ENCODE peak calls at places on chromosome X, in seven cellular contexts. H, Y, S, G, K, Q and M are unnamed samples.

GRCh38 chrX:85922821-85923220 is 124.5 kb downstream of the CHM start:
- DNase-seq in H (no peak), Y (no peak), S (no peak), G (peak), K (no peak), Q (no peak), M (peak)

GRCh38 chrX:136694491-136695087 is 46.6 kb downstream of the CD40LG start:
- DNase-seq in H (peak), Y (no peak), S (no peak), G (peak), K (peak), Q (no peak), M (peak)

GRCh38 chrX:16628954-16629595 is 20.9 kb upstream of the S100G start:
- DNase-seq in H (peak), Y (no peak), S (no peak), G (no peak), K (no peak), Q (no peak), M (no peak)

GRCh38 chrX:55981603-55982002 is 250.6 kb upstream of the KLF8 start:
- DNase-seq in H (no peak), Y (no peak), S (no peak), G (no peak), K (no peak), Q (no peak), M (no peak)

GRCh38 chrX:115559672-115560071 is 1.3 kb upstream of the PLS3 start:
- DNase-seq in H (no peak), Y (no peak), S (no peak), G (no peak), K (no peak), Q (no peak), M (no peak)

GRCh38 chrX:121733514-121733913 is 686.1 kb downstream of the GLUD2 start:
- DNase-seq in H (no peak), Y (no peak), S (no peak), G (no peak), K (no peak), Q (no peak), M (no peak)

GRCh38 chrX:23811135-23811781 is 28.3 kb downstream of the SAT1 start:
- DNase-seq in H (no peak), Y (no peak), S (peak), G (no peak), K (no peak), Q (no peak), M (no peak)

GRCh38 chrX:96685205-96686099 is 810 bp downstream of the DIAPH2 start:
- DNase-seq in H (peak), Y (peak), S (peak), G (peak), K (peak), Q (peak), M (peak)

GRCh38 chrX:15202458-15203177 is 67.3 kb downstream of the ASB9 start:
- DNase-seq in H (no peak), Y (no peak), S (no peak), G (peak), K (no peak), Q (no peak), M (peak)

GRCh38 chrX:1506916-1507315 is 30.1 kb downstream of the P2RY8 start:
- DNase-seq in H (no peak), Y (no peak), S (no peak), G (no peak), K (no peak), Q (no peak), M (no peak)

GRCh38 chrX:153971124-153971631 is 440 bp downstream of the HCFC1 start:
- DNase-seq in H (peak), Y (peak), S (peak), G (peak), K (peak), Q (peak), M (peak)

GRCh38 chrX:16096131-16096530 is 27.2 kb upstream of the GRPR start:
- DNase-seq in H (peak), Y (no peak), S (no peak), G (no peak), K (no peak), Q (no peak), M (no peak)

GRCh38 chrX:6460893-6461490 is 73.9 kb downstream of the VCX3A start:
- DNase-seq in H (no peak), Y (no peak), S (no peak), G (no peak), K (no peak), Q (no peak), M (peak)

GRCh38 chrX:758917-759316 is 128.3 kb downstream of the SHOX start:
- DNase-seq in H (no peak), Y (no peak), S (no peak), G (no peak), K (no peak), Q (no peak), M (no peak)

GRCh38 chrX:33725556-33726232 is 406.4 kb downstream of the FAM47A start:
- DNase-seq in H (peak), Y (no peak), S (peak), G (peak), K (no peak), Q (peak), M (peak)

GRCh38 chrX:86910027-86910426 is 607.6 kb upstream of the KLHL4 start:
- DNase-seq in H (no peak), Y (no peak), S (no peak), G (no peak), K (no peak), Q (no peak), M (no peak)

GRCh38 chrX:136725446-136726104 is 55.2 kb downstream of the ARHGEF6 start:
- DNase-seq in H (no peak), Y (peak), S (peak), G (peak), K (no peak), Q (peak), M (peak)

GRCh38 chrX:72461766-72462165 is 110.9 kb downstream of the HDAC8 start:
- DNase-seq in H (no peak), Y (no peak), S (no peak), G (no peak), K (no peak), Q (no peak), M (no peak)

GRCh38 chrX:105821471-105822081 is 763 bp upstream of the NRK start:
- DNase-seq in H (peak), Y (no peak), S (no peak), G (peak), K (no peak), Q (no peak), M (peak)

GRCh38 chrX:65196758-65197371 is 220.6 kb upstream of the ZC4H2 start:
- DNase-seq in H (peak), Y (no peak), S (no peak), G (no peak), K (peak), Q (no peak), M (no peak)

GRCh38 chrX:81195712-81196111 is 6.0 kb downstream of the HMGN5 start:
- DNase-seq in H (peak), Y (no peak), S (peak), G (peak), K (peak), Q (peak), M (peak)

GRCh38 chrX:49242545-49243066 is 7.3 kb downstream of the CCDC22 start:
- DNase-seq in H (no peak), Y (no peak), S (no peak), G (no peak), K (no peak), Q (no peak), M (no peak)

GRCh38 chrX:119948381-119948780 is 4.8 kb upstream of the NKAP start:
- DNase-seq in H (no peak), Y (no peak), S (no peak), G (no peak), K (no peak), Q (no peak), M (no peak)
- TF ChIP-seq CTCF in H (peak), Y (no peak), S (no peak), G (no peak), K (peak), Q (no peak), M (no peak)

GRCh38 chrX:53320543-53321215 is 39.3 kb upstream of the IQSEC2 start:
- DNase-seq in H (peak), Y (no peak), S (peak), G (no peak), K (no peak), Q (peak), M (no peak)

GRCh38 chrX:53318766-53319353 is 37.5 kb upstream of the IQSEC2 start:
- DNase-seq in H (peak), Y (no peak), S (no peak), G (no peak), K (no peak), Q (no peak), M (no peak)

GRCh38 chrX:53321943-53322497 is 40.6 kb upstream of the IQSEC2 start:
- DNase-seq in H (no peak), Y (no peak), S (no peak), G (no peak), K (no peak), Q (no peak), M (no peak)

GRCh38 chrX:53321216-53321942 is 40.0 kb upstream of the IQSEC2 start:
- DNase-seq in H (peak), Y (no peak), S (no peak), G (no peak), K (no peak), Q (peak), M (no peak)

DNA sequence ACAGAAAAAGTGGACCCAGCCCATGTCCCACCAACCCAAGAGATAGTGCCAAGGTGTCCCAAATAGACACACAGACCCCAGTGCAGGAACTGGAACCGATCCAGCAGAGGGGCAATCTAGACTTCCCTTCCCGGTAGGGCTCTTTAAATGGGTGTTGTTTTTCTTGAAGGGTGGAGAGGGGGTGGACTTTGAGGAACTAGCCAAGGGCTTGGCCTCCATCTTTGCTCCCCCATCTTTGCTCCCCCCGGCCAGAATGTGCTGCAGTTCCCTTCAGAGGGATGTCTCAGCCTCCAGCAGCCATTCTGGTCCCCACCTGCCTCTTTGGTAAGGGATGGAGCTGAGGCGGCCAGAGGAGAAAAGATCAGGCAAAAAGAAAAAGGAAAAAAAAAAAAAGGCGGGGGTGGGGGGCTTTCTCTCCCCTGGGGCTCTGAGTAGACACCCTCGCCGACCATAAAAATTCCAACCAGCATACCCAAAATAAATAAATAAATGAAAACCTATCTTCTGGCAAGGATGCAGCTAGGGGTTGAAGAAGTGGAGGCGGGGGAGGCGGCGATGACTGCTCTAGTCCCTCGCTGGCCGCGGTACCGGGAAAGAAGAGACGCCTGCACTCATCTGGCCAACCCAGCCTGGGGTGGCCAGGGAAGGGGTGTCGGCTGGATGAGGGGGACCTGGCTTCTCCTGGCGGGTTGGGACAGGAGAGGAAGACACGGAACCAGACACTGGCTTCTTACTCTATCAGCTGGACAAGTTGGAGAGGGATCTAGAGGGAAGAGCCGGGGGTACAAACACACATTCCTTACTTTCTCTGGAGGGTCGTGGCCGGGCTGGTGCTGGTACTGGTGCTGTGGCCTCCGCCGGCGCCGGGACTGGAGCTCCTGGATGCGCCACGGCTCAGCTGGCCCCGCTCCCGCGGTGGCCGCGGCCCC is 38.5 kb upstream of the IQSEC2 start:
- DNase-seq in H (peak), Y (no peak), S (no peak), G (no peak), K (no peak), Q (peak), M (no peak)
- H3K4me3 ChIP-seq in H (peak), Y (peak), S (peak), G (peak), K (no peak), Q (peak), M (peak)

GRCh38 chrX:40539214-40540142 is 41.3 kb upstream of the ATP6AP2 start:
- DNase-seq in H (peak), Y (no peak), S (peak), G (peak), K (peak), Q (peak), M (peak)
- TF ChIP-seq CTCF in H (peak), Y (no peak), S (no peak), G (no peak), K (peak), Q (no peak), M (peak)

GRCh38 chrX:53285591-53285990 is 4.2 kb upstream of the IQSEC2 start:
- DNase-seq in H (no peak), Y (no peak), S (no peak), G (no peak), K (no peak), Q (no peak), M (no peak)

GRCh38 chrX:53284684-53285447 is 3.5 kb upstream of the IQSEC2 start:
- DNase-seq in H (peak), Y (no peak), S (peak), G (peak), K (peak), Q (peak), M (peak)

GRCh38 chrX:53287493-53288138 is 6.2 kb upstream of the IQSEC2 start:
- DNase-seq in H (no peak), Y (peak), S (peak), G (peak), K (peak), Q (peak), M (peak)

GRCh38 chrX:53290441-53291041 is 9.2 kb upstream of the IQSEC2 start:
- DNase-seq in H (no peak), Y (no peak), S (peak), G (no peak), K (no peak), Q (peak), M (no peak)

GRCh38 chrX:53288173-53288572 is 6.8 kb upstream of the IQSEC2 start:
- DNase-seq in H (peak), Y (no peak), S (peak), G (peak), K (no peak), Q (peak), M (peak)
- H3K4me3 ChIP-seq in H (no peak), Y (no peak), S (no peak), G (no peak), K (no peak), Q (no peak), M (no peak)

GRCh38 chrX:12349201-12349600 is 210.9 kb downstream of the FRMPD4 start:
- DNase-seq in H (peak), Y (no peak), S (no peak), G (no peak), K (peak), Q (no peak), M (no peak)
- TF ChIP-seq CTCF in H (peak), Y (no peak), S (no peak), G (no peak), K (peak), Q (no peak), M (no peak)

GRCh38 chrX:39599339-39599738 is 498.4 kb downstream of the BCOR start:
- DNase-seq in H (no peak), Y (no peak), S (no peak), G (no peak), K (no peak), Q (no peak), M (no peak)
- H3K4me3 ChIP-seq in H (no peak), Y (no peak), S (no peak), G (no peak), K (no peak), Q (no peak), M (no peak)